ENCODE peak calls at places on chromosomes 6 and 20, in seven cellular contexts. Y is GM03348; O is stimulated activated CD4-positive, alpha-beta T cell treated with anti-CD3 and anti-CD28 coated beads, Interleukin-1b, Interleukin-23, amount 100 ng/mL, for 1 hour; A is ELR; F is cardiac fibroblast; C is GM06990; W is posterior cingulate gyrus. T is an unnamed sample.

GRCh38 chr6:161850572-161850971 is 576.7 kb upstream of the AGPAT4 start:
- DNase-seq in O (no peak), Y (no peak), W (no peak), F (no peak), A (no peak), C (no peak), T (no peak)

GRCh38 chr6:167696261-167696660 is 130.4 kb upstream of the AFDN start:
- DNase-seq in C (no peak), F (no peak), Y (no peak), A (no peak), W (no peak), O (no peak), T (no peak)

GRCh38 chr6:16067568-16067967 is 61.3 kb upstream of the MYLIP start:
- DNase-seq in C (no peak), F (no peak), Y (no peak), W (no peak), O (no peak), A (no peak), T (no peak)

GRCh38 chr6:74409447-74409846 is 713.4 kb downstream of the CD109 start:
- DNase-seq in Y (peak; percentile 50), A (peak; percentile 78), O (no peak), C (peak; percentile 2), F (peak; percentile 79), W (no peak), T (no peak)

GRCh38 chr20:3242167-3242692 is 3.2 kb upstream of the SLC4A11 start:
- DNase-seq in F (no peak), A (no peak), C (no peak), O (no peak), W (no peak), Y (no peak), T (no peak)

GRCh38 chr20:9516658-9516987 is 2.2 kb downstream of the LAMP5 start:
- DNase-seq in F (no peak), O (no peak), C (no peak), Y (no peak), W (no peak), A (no peak), T (no peak)

GRCh38 chr20:9241721-9242427 is 173.0 kb downstream of the PLCB4 start:
- DNase-seq in O (no peak), W (no peak), A (peak; percentile 60), Y (no peak), C (no peak), F (no peak), T (peak; percentile 32)

GRCh38 chr6:118918326-118918725 is 16.6 kb downstream of the MCM9 start:
- DNase-seq in C (no peak), O (no peak), A (no peak), Y (no peak), W (no peak), F (no peak), T (no peak)

GRCh38 chr6:16799279-16800193 is 38.3 kb upstream of the ATXN1 start:
- DNase-seq in F (no peak), A (peak; percentile 73), W (no peak), O (no peak), C (no peak), Y (peak; percentile 51), T (no peak)

GRCh38 chr6:116371384-116372209 is 850 bp downstream of the DSE start:
- DNase-seq in Y (peak; percentile 93), O (no peak), F (peak; percentile 90), W (peak; percentile 46), C (no peak), A (peak; percentile 96), T (peak; percentile 62)

GRCh38 chr6:48101277-48101676 is 9.7 kb downstream of the PTCHD4 start:
- DNase-seq in Y (peak; percentile 12), W (no peak), O (no peak), F (no peak), A (peak; percentile 54), C (peak; percentile 42), T (no peak)

GRCh38 chr6:73180718-73181619 is 44.3 kb downstream of the KHDC1L start:
- DNase-seq in A (peak; percentile 85), F (peak; percentile 86), Y (peak; percentile 78), C (peak; percentile 37), O (no peak), W (peak; percentile 41), T (peak; percentile 84)

GRCh38 chr20:37390891-37391525 is 45.1 kb downstream of the SRC start:
- DNase-seq in Y (no peak), W (no peak), O (no peak), F (no peak), A (no peak), C (no peak), T (no peak)

GRCh38 chr20:45174434-45175364 is at the start of gene PI3:
- DNase-seq in O (no peak), W (no peak), F (peak; percentile 57), Y (no peak), A (peak; percentile 29), C (no peak), T (no peak)

GRCh38 chr6:112603726-112604125 is 256.6 kb downstream of the RFPL4B start:
- DNase-seq in C (no peak), O (no peak), F (no peak), W (no peak), Y (no peak), A (no peak), T (no peak)

GRCh38 chr6:137233561-137234504 is 14.6 kb upstream of the IFNGR1 start:
- DNase-seq in O (no peak), C (no peak), Y (peak; percentile 52), A (peak; percentile 74), W (no peak), F (peak; percentile 96), T (no peak)

GRCh38 chr6:44077201-44077946 is 49.9 kb downstream of the MRPL14 start:
- DNase-seq in F (no peak), Y (no peak), A (no peak), C (no peak), W (no peak), O (no peak), T (no peak)

GRCh38 chr20:10332656-10333421 is 101.2 kb downstream of the MKKS start:
- DNase-seq in C (no peak), F (peak; percentile 45), O (no peak), A (no peak), W (no peak), Y (no peak), T (no peak)

GRCh38 chr20:2123720-2124119 is 22.1 kb downstream of the STK35 start:
- DNase-seq in Y (no peak), F (no peak), A (no peak), O (no peak), W (no peak), C (no peak), T (no peak)

GRCh38 chr6:116251568-116252384 is 2.1 kb downstream of the TSPYL4 start:
- DNase-seq in F (peak; percentile 92), W (no peak), Y (peak; percentile 74), C (no peak), O (no peak), A (peak; percentile 77), T (no peak)

GRCh38 chr6:117143647-117144046 is 121.7 kb upstream of the VGLL2 start:
- DNase-seq in C (no peak), Y (no peak), W (no peak), O (no peak), F (no peak), A (no peak), T (no peak)

GRCh38 chr20:51864967-51865366 is 62.6 kb upstream of the SALL4 start:
- DNase-seq in W (no peak), F (no peak), O (no peak), C (no peak), A (no peak), Y (no peak), T (no peak)

GRCh38 chr6:38400764-38401163 is 239.0 kb downstream of the BTBD9 start:
- DNase-seq in W (no peak), Y (no peak), O (no peak), A (no peak), C (no peak), F (no peak), T (no peak)

T was measured in thyroid gland.